ENCODE peak calls at places on chromosomes 12 and 14, in eight cellular contexts. H is cardiac fibroblast; D is AG10803; C is PC-9; F is fibroblast of lung; V is Jurkat, Clone E6-1; X is A549; O is astrocyte of the spinal cord. B is an unnamed sample.

GRCh38 chr14:53378142-53378541 is 225.0 kb upstream of the DDHD1 start:
- DNase-seq in H (peak; percentile 31), D (no peak), C (no peak), F (no peak), V (no peak), X (no peak), O (no peak), B (no peak)

GRCh38 chr12:46786774-46787173 is 39.0 kb downstream of the SLC38A4 start:
- DNase-seq in H (peak; percentile 89), D (peak; percentile 78), C (no peak), F (peak; percentile 71), V (no peak), X (peak; percentile 7), O (peak; percentile 47), B (peak; percentile 85)

GRCh38 chr14:50488521-50488920 is 43.8 kb downstream of the MAP4K5 start:
- DNase-seq in H (no peak), D (no peak), C (no peak), F (no peak), V (no peak), X (no peak), O (no peak), B (no peak)

GRCh38 chr12:38998887-38999482 is 93.6 kb upstream of the CPNE8 start:
- DNase-seq in H (no peak), D (no peak), C (no peak), F (no peak), V (no peak), X (no peak), O (no peak), B (no peak)

GRCh38 chr12:29278673-29279420 is 102.1 kb downstream of the ERGIC2 start:
- DNase-seq in H (peak; percentile 60), D (peak; percentile 48), C (no peak), F (no peak), V (no peak), X (no peak), O (no peak), B (no peak)

GRCh38 chr12:80321653-80322052 is 122.4 kb upstream of the PTPRQ start:
- DNase-seq in H (peak; percentile 56), D (peak; percentile 69), C (peak; percentile 79), F (no peak), V (no peak), X (peak; percentile 5), O (peak; percentile 9), B (peak; percentile 92)

GRCh38 chr12:65533177-65533883 is 254.8 kb downstream of the MSRB3 start:
- DNase-seq in H (peak; percentile 69), D (peak; percentile 49), C (no peak), F (peak; percentile 78), V (peak; percentile 25), X (no peak), O (peak; percentile 64), B (no peak)

GRCh38 chr12:75747572-75747995 is 236.2 kb upstream of the KRR1 start:
- DNase-seq in H (peak; percentile 84), D (peak; percentile 74), C (no peak), F (peak; percentile 91), V (no peak), X (no peak), O (peak; percentile 83), B (peak; percentile 77)

GRCh38 chr14:37054869-37055268 is 117.5 kb downstream of the SLC25A21 start:
- DNase-seq in H (no peak), D (no peak), C (no peak), F (no peak), V (no peak), X (no peak), O (no peak), B (no peak)

GRCh38 chr14:64671591-64671990 is 32.6 kb upstream of the PLEKHG3 start:
- DNase-seq in H (peak; percentile 82), D (peak; percentile 78), C (peak; percentile 65), F (peak; percentile 81), V (peak; percentile 71), X (peak; percentile 72), O (peak; percentile 74), B (peak; percentile 73)

GRCh38 chr12:94258593-94258992 is 110.2 kb downstream of the PLXNC1 start:
- DNase-seq in H (no peak), D (no peak), C (no peak), F (no peak), V (no peak), X (no peak), O (no peak), B (no peak)

GRCh38 chr12:109925185-109925835 is 25.2 kb downstream of the TCHP start:
- DNase-seq in H (no peak), D (no peak), C (no peak), F (no peak), V (no peak), X (no peak), O (no peak), B (no peak)

GRCh38 chr14:68607081-68607851 is 185.6 kb downstream of the ZFP36L1 start:
- DNase-seq in H (no peak), D (peak; percentile 43), C (no peak), F (peak; percentile 64), V (no peak), X (no peak), O (peak; percentile 56), B (no peak)

GRCh38 chr14:100962494-100962893 is 59.0 kb upstream of the RTL1 start:
- DNase-seq in H (no peak), D (no peak), C (no peak), F (no peak), V (no peak), X (no peak), O (no peak), B (no peak)

GRCh38 chr14:73461478-73462077 is 3.2 kb upstream of the NUMB start:
- DNase-seq in H (no peak), D (no peak), C (no peak), F (no peak), V (no peak), X (no peak), O (no peak), B (no peak)

GRCh38 chr14:73462815-73463214 is 4.5 kb upstream of the NUMB start:
- DNase-seq in H (peak; percentile 64), D (peak; percentile 74), C (no peak), F (peak; percentile 51), V (no peak), X (no peak), O (no peak), B (no peak)

GRCh38 chr14:73460691-73461127 is 2.4 kb upstream of the NUMB start:
- DNase-seq in H (peak; percentile 86), D (peak; percentile 40), C (no peak), F (peak; percentile 56), V (no peak), X (no peak), O (peak; percentile 58), B (peak; percentile 64)

GRCh38 chr14:73463411-73463810 is 5.1 kb upstream of the NUMB start:
- DNase-seq in H (peak; percentile 100), D (peak; percentile 99), C (peak; percentile 47), F (peak; percentile 96), V (peak; percentile 68), X (peak; percentile 52), O (peak; percentile 81), B (peak; percentile 98)

DNA sequence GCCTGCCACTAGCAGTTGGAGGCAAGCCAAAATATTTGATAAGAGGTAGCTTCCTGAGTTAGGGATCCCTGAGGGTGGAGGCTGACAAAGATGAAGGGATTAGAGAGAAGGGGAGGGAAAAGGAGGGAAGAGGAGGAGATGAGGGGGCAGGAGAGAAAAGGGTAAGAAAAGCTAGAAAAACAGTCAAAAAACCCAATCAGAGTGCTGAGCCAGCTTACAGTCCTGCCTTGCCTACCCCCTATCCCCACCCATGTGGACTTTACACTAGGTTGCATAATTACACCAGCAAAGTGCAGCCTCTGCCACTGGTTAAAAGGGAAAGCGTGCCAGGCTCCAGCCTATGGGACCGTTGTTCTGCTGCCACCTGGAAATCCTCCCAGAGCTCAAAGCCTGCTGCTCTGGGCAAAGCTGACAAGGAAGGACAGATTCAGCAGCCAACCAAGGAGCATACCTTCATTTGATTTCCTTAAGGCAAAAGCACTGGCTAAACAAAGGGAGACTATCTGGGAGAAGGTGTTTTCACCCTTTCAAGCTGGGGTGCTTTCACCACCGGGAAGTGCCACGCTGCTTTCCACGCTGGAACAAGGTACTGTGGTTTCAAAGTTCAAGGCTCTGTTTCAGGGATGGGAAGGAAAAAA is 3.9 kb upstream of the NUMB start:
- DNase-seq in H (peak; percentile 51), D (peak; percentile 63), C (no peak), F (peak; percentile 76), V (no peak), X (peak; percentile 89), O (peak; percentile 31), B (peak; percentile 20)
- H3K4me3 ChIP-seq in H (peak overlapping the region; percentile 31), D (peak overlapping the region; percentile 5), C (no peak overlapping the region), F (peak overlapping the region; percentile 56), V (no peak overlapping the region), X (peak overlapping the region; percentile 29), O (no peak overlapping the region), B (no peak overlapping the region)

DNA sequence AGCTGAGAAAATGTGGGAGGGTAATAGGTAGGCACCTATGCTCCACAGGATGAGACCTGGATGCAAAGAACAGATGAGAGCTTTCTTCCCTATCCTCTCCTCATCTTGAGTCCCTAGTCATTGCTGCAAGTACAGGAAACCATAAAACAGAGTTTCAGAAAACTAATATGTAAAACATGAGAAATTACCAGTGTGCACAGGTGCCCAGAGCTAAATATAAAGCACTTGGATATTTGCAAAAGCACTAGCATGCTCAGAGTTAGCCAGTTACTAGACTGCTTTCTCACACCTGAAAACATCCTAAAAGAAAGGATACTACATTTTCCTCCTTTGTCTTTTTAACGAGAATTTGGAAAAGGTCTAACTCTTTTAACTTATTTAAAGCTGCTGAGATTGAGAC is 324.3 kb downstream of the DAD1 start:
- DNase-seq in H (no peak), D (no peak), C (no peak), F (no peak), V (no peak), X (no peak), O (no peak), B (no peak)
- H3K4me3 ChIP-seq in H (no peak overlapping the region), D (no peak overlapping the region), C (no peak overlapping the region), F (no peak overlapping the region), V (no peak overlapping the region), X (no peak overlapping the region), O (no peak overlapping the region), B (no peak overlapping the region)

GRCh38 chr12:132495165-132495544 is 5.2 kb downstream of the FBRSL1 start:
- DNase-seq in H (no peak), D (no peak), C (no peak), F (no peak), V (no peak), X (no peak), O (no peak), B (no peak)
- H3K4me3 ChIP-seq in H (no peak overlapping the region), D (no peak overlapping the region), C (no peak overlapping the region), F (no peak overlapping the region), V (no peak overlapping the region), X (no peak overlapping the region), O (no peak overlapping the region), B (no peak overlapping the region)

GRCh38 chr12:90074086-90074485 is 365.4 kb upstream of the ATP2B1 start:
- DNase-seq in H (no peak), D (no peak), C (no peak), F (no peak), V (no peak), X (no peak), O (no peak), B (no peak)

GRCh38 chr12:90075685-90076084 is 367.0 kb upstream of the ATP2B1 start:
- DNase-seq in H (no peak), D (no peak), C (no peak), F (no peak), V (no peak), X (no peak), O (no peak), B (no peak)

GRCh38 chr12:90078344-90078743 is 369.7 kb upstream of the ATP2B1 start:
- DNase-seq in H (no peak), D (no peak), C (no peak), F (no peak), V (no peak), X (no peak), O (no peak), B (no peak)

GRCh38 chr12:90079811-90080210 is 371.2 kb upstream of the ATP2B1 start:
- DNase-seq in H (no peak), D (no peak), C (no peak), F (no peak), V (no peak), X (no peak), O (no peak), B (no peak)

GRCh38 chr12:90076851-90077319 is 368.2 kb upstream of the ATP2B1 start:
- DNase-seq in H (no peak), D (no peak), C (no peak), F (no peak), V (peak; percentile 42), X (no peak), O (no peak), B (no peak)
- H3K4me3 ChIP-seq in H (no peak overlapping the region), D (no peak overlapping the region), C (no peak overlapping the region), F (no peak overlapping the region), V (no peak overlapping the region), X (no peak overlapping the region), O (no peak overlapping the region), B (no peak overlapping the region)

B was measured in epithelial cell of esophagus.